ENCODE peak calls at places on chromosomes 4 and X, in nine cellular contexts. B is psoas muscle; O is ovary; S is RWPE2; U is cardiac muscle cell; F is neuronal stem cell; V is CD8-positive, alpha-beta memory T cell; L is mesenchymal stem cell; T is naive thymus-derived CD4-positive, alpha-beta T cell. E is an unnamed sample. For H3K4me1, the result is how much of the 10 kb centered on the place peaks cover.

GRCh38 chr4:142846729-142847606 is 867 bp upstream of the INPP4B start:
- DNase-seq in B (peak), O (peak), S (peak), U (peak), F (peak), V (peak), L (peak), T (peak), E (peak)

GRCh38 chr4:180335571-180335970 is 1907.6 kb upstream of the TENM3 start:
- DNase-seq in B (no peak), O (no peak), S (no peak), U (no peak), F (no peak), V (no peak), L (no peak), T (no peak), E (no peak)

GRCh38 chr4:98838977-98839618 is 89.8 kb downstream of the EIF4E start:
- DNase-seq in B (no peak), O (no peak), S (no peak), U (peak), F (no peak), V (no peak), L (peak), T (no peak), E (no peak)

GRCh38 chrX:38558681-38559080 is 2.7 kb upstream of the TSPAN7 start:
- DNase-seq in B (no peak), O (no peak), S (peak), U (peak), F (no peak), V (no peak), L (peak), T (no peak), E (no peak)

GRCh38 chr4:2794707-2795557 is 2.0 kb downstream of the SH3BP2 start:
- DNase-seq in B (peak), O (peak), S (peak), U (peak), F (no peak), V (no peak), L (peak), T (no peak), E (no peak)

GRCh38 chr4:136750898-136751297 is 781.4 kb downstream of the PCDH18 start:
- DNase-seq in B (no peak), O (no peak), S (no peak), U (no peak), F (no peak), V (no peak), L (no peak), T (no peak), E (no peak)

GRCh38 chrX:51955200-51955599 is 61.8 kb downstream of the MAGED1 start:
- DNase-seq in B (no peak), O (no peak), S (no peak), U (no peak), F (no peak), V (no peak), L (no peak), T (no peak), E (no peak)

GRCh38 chrX:16853537-16853936 is 16.6 kb downstream of the RBBP7 start:
- DNase-seq in B (no peak), O (no peak), S (no peak), U (no peak), F (no peak), V (no peak), L (no peak), T (no peak), E (no peak)

GRCh38 chr4:41160010-41160789 is 54.1 kb downstream of the APBB2 start:
- DNase-seq in B (no peak), O (no peak), S (peak), U (peak), F (no peak), V (no peak), L (peak), T (no peak), E (peak)

GRCh38 chr4:38902695-38903094 is 35.1 kb downstream of the FAM114A1 start:
- DNase-seq in B (no peak), O (no peak), S (no peak), U (peak), F (peak), V (no peak), L (no peak), T (peak), E (no peak)

GRCh38 chrX:37802028-37802427 is 22.2 kb downstream of the CYBB start:
- DNase-seq in B (no peak), O (no peak), S (no peak), U (peak), F (no peak), V (no peak), L (no peak), T (no peak), E (no peak)

GRCh38 chr4:23153076-23153475 is 460.3 kb downstream of the GBA3 start:
- DNase-seq in B (no peak), O (no peak), S (no peak), U (peak), F (no peak), V (no peak), L (no peak), T (no peak), E (no peak)

GRCh38 chrX:17377047-17377692 is 2.2 kb downstream of the NHS start:
- DNase-seq in B (peak), O (peak), S (peak), U (peak), F (peak), V (no peak), L (no peak), T (no peak), E (peak)

GRCh38 chr4:73505567-73505966 is 24.0 kb downstream of the AFM start:
- DNase-seq in B (no peak), O (no peak), S (no peak), U (no peak), F (no peak), V (no peak), L (no peak), T (no peak), E (no peak)

GRCh38 chr4:165928601-165929000 is 55.6 kb downstream of the TLL1 start:
- DNase-seq in B (no peak), O (no peak), S (no peak), U (no peak), F (no peak), V (no peak), L (no peak), T (no peak), E (no peak)

GRCh38 chrX:134548257-134548732 is 88.3 kb downstream of the HPRT1 start:
- DNase-seq in B (no peak), O (no peak), S (no peak), U (peak), F (no peak), V (no peak), L (peak), T (peak), E (peak)

GRCh38 chrX:103215037-103215767 is at the start of gene BEX4:
- DNase-seq in B (peak), O (peak), S (peak), U (peak), F (peak), V (peak), L (peak), T (peak), E (no peak)

GRCh38 chrX:56765816-56766553 is 36.9 kb downstream of the NBDY start:
- DNase-seq in B (no peak), O (no peak), S (no peak), U (peak), F (no peak), V (no peak), L (peak), T (no peak), E (no peak)

GRCh38 chr4:184450045-184450444 is 24.3 kb downstream of the IRF2 start:
- DNase-seq in B (no peak), O (no peak), S (no peak), U (peak), F (no peak), V (no peak), L (peak), T (no peak), E (no peak)

GRCh38 chrX:77014655-77015377 is 432.4 kb upstream of the FGF16 start:
- DNase-seq in B (no peak), O (no peak), S (no peak), U (no peak), F (peak), V (no peak), L (no peak), T (no peak), E (no peak)

GRCh38 chr4:42420120-42420519 is 22.8 kb downstream of the SHISA3 start:
- DNase-seq in B (no peak), O (no peak), S (no peak), U (peak), F (no peak), V (no peak), L (peak), T (no peak), E (no peak)

GRCh38 chrX:19670854-19671620 is 155.7 kb upstream of the MAP3K15 start:
- DNase-seq in B (no peak), O (no peak), S (peak), U (peak), F (peak), V (no peak), L (peak), T (no peak), E (peak)

GRCh38 chr4:93809773-93810172 is 18.8 kb upstream of the ATOH1 start:
- DNase-seq in B (no peak), O (peak), S (no peak), U (no peak), F (no peak), V (no peak), L (no peak), T (no peak), E (no peak)

GRCh38 chrX:46209768-46210167 is 335.5 kb downstream of the ZNF674 start:
- DNase-seq in B (no peak), O (no peak), S (no peak), U (no peak), F (no peak), V (no peak), L (no peak), T (no peak), E (peak)

GRCh38 chr4:112532267-112532666 is 16.3 kb upstream of the NEUROG2 start:
- DNase-seq in B (no peak), O (no peak), S (no peak), U (peak), F (no peak), V (no peak), L (no peak), T (no peak), E (no peak)

GRCh38 chr4:159101983-159102622 is 776 bp upstream of the RAPGEF2 start:
- DNase-seq in B (no peak), O (no peak), S (no peak), U (peak), F (no peak), V (no peak), L (peak), T (peak), E (no peak)

GRCh38 chr4:43776371-43776770 is 672.2 kb downstream of the KCTD8 start:
- DNase-seq in B (no peak), O (no peak), S (no peak), U (no peak), F (no peak), V (no peak), L (peak), T (no peak), E (no peak)

GRCh38 chr4:112284662-112285411 is 867 bp downstream of the TIFA start:
- DNase-seq in B (no peak), O (no peak), S (no peak), U (peak), F (no peak), V (no peak), L (peak), T (no peak), E (peak)

GRCh38 chr4:97507587-97508245 is 635.6 kb downstream of the STPG2 start:
- DNase-seq in B (no peak), O (no peak), S (no peak), U (peak), F (no peak), V (no peak), L (no peak), T (no peak), E (no peak)

GRCh38 chrX:19183777-19184485 is 61.7 kb upstream of the ADGRG2 start:
- DNase-seq in B (no peak), O (peak), S (no peak), U (no peak), F (no peak), V (no peak), L (no peak), T (no peak), E (no peak)

GRCh38 chrX:29090811-29091210 is 503.6 kb downstream of the IL1RAPL1 start:
- DNase-seq in B (no peak), O (no peak), S (no peak), U (peak), F (no peak), V (no peak), L (peak), T (no peak), E (no peak)

GRCh38 chr4:151882072-151882803 is 121.4 kb upstream of the GATB start:
- DNase-seq in B (no peak), O (no peak), S (no peak), U (no peak), F (no peak), V (no peak), L (no peak), T (no peak), E (no peak)

GRCh38 chr4:8316911-8317351 is 47.4 kb downstream of the HTRA3 start:
- DNase-seq in B (no peak), O (no peak), S (peak), U (no peak), F (no peak), V (no peak), L (no peak), T (no peak), E (no peak)

GRCh38 chr4:155582971-155583437 is 83.6 kb upstream of the GUCY1A1 start:
- DNase-seq in B (no peak), O (no peak), S (no peak), U (peak), F (no peak), V (no peak), L (peak), T (peak), E (no peak)

GRCh38 chr4:115986573-115986972 is 873.2 kb upstream of the NDST4 start:
- DNase-seq in B (no peak), O (no peak), S (no peak), U (no peak), F (no peak), V (no peak), L (no peak), T (no peak), E (no peak)

GRCh38 chr4:88318751-88319350 is 34.5 kb upstream of the PPM1K start:
- DNase-seq in B (no peak), O (no peak), S (no peak), U (no peak), F (no peak), V (no peak), L (no peak), T (no peak), E (peak)

GRCh38 chrX:145620666-145621065 is 197.0 kb upstream of the SLITRK2 start:
- DNase-seq in B (no peak), O (no peak), S (no peak), U (no peak), F (no peak), V (no peak), L (no peak), T (no peak), E (no peak)

GRCh38 chrX:10484683-10485247 is 135.6 kb downstream of the MID1 start:
- DNase-seq in B (no peak), O (no peak), S (no peak), U (no peak), F (no peak), V (no peak), L (no peak), T (no peak), E (no peak)
- H3K4me3 ChIP-seq in B (no peak), O (no peak), S (no peak), U (no peak), F (no peak), V (no peak), L (no peak), T (no peak), E (no peak)

GRCh38 chrX:5867778-5868177 is 360.9 kb downstream of the NLGN4X start:
- DNase-seq in B (no peak), O (no peak), S (no peak), U (no peak), F (no peak), V (no peak), L (no peak), T (no peak), E (no peak)
- H3K4me1 ChIP-seq in B (under half), O (under half), S (under half), U (under half), F (under half), V (under half), L (under half), T (under half), E (under half)

GRCh38 chr4:16051132-16051531 is 32.7 kb downstream of the PROM1 start:
- DNase-seq in B (no peak), O (no peak), S (no peak), U (no peak), F (no peak), V (no peak), L (no peak), T (no peak), E (no peak)

GRCh38 chr4:16055454-16055853 is 28.4 kb downstream of the PROM1 start:
- DNase-seq in B (no peak), O (no peak), S (no peak), U (no peak), F (no peak), V (no peak), L (no peak), T (no peak), E (no peak)

GRCh38 chr4:16055937-16056336 is 27.9 kb downstream of the PROM1 start:
- DNase-seq in B (no peak), O (no peak), S (no peak), U (no peak), F (no peak), V (no peak), L (no peak), T (no peak), E (no peak)

GRCh38 chr4:16052939-16053338 is 30.9 kb downstream of the PROM1 start:
- DNase-seq in B (no peak), O (no peak), S (no peak), U (no peak), F (no peak), V (no peak), L (no peak), T (no peak), E (no peak)

DNA sequence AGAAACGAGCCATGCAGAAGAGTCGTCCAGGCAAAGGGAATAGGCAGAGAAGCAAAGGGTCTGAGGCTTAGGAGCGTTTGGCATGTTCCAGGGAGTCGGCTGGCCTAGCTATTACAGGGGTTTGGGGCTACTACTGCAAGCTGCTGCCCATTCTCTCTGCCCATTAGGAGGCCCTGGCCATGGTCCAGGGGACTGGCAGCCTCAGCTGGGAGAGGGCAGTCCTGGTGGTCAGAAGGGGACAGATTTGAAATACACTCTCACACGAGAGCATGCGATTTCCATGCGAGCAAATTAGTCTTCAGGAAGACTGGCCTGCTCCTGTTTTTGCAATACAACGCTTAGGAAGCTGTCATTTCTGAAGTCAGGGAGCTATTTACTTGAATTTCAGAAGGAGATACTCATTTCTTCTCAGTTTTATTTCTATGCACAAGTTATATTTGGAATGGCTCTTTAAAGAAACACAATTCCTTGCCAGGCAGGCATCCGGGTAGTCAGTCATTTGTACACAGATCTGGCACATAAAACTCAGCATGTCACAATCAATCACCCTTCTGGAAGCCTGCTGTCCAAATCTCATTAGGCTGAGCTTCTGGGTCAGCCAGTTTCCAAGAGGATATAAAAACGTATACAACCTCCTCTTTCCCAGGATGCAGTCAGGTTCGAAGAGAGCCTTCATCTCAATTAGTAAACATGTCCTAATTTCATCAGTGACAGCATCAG is 27.0 kb downstream of the PROM1 start:
- DNase-seq in B (peak), O (no peak), S (no peak), U (no peak), F (no peak), V (no peak), L (peak), T (no peak), E (no peak)
- H3K27ac ChIP-seq in B (peak), O (no peak), S (no peak), U (no peak), F (no peak), V (no peak), L (no peak), T (no peak), E (no peak)

DNA sequence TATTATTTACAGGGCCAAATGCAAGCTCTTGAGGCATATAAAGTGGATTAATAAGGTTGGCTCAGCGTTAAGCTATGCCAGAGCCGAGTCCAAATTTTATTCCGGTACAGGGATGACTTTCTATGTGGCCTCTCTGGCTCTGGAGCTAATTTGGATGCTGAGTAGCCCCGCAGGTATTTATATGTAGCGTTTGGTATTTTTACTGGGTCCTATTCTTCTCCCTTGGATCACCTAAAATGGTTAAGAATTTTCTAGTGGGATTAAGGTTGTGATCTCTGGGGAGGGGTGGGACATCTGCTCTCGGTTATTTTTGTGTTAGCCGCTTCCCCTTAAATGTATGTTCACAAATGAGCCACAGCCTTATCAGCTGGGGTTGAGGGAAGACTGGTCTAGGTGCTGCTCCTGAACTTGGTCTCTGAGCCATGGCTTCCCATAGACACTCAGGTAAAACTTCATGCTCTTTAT is 49.4 kb downstream of the FHL1 start:
- DNase-seq in B (no peak), O (no peak), S (no peak), U (no peak), F (no peak), V (no peak), L (no peak), T (no peak), E (no peak)
- H3K4me3 ChIP-seq in B (peak), O (no peak), S (no peak), U (no peak), F (no peak), V (no peak), L (no peak), T (no peak), E (no peak)

GRCh38 chrX:119686087-119686639 is 6.8 kb downstream of the SEPTIN6 start:
- DNase-seq in B (no peak), O (no peak), S (no peak), U (peak), F (no peak), V (peak), L (peak), T (no peak), E (no peak)

GRCh38 chrX:119684916-119685224 is 8.1 kb downstream of the SEPTIN6 start:
- DNase-seq in B (no peak), O (no peak), S (no peak), U (no peak), F (no peak), V (no peak), L (no peak), T (no peak), E (no peak)

GRCh38 chrX:119688856-119689455 is 4.0 kb downstream of the SEPTIN6 start:
- DNase-seq in B (no peak), O (no peak), S (no peak), U (no peak), F (no peak), V (peak), L (no peak), T (no peak), E (no peak)

GRCh38 chrX:119685225-119686066 is 7.5 kb downstream of the SEPTIN6 start:
- DNase-seq in B (no peak), O (no peak), S (no peak), U (no peak), F (no peak), V (peak), L (peak), T (no peak), E (no peak)

GRCh38 chrX:119687661-119688413 is 5.1 kb downstream of the SEPTIN6 start:
- DNase-seq in B (no peak), O (no peak), S (no peak), U (no peak), F (no peak), V (peak), L (no peak), T (no peak), E (no peak)
- H3K4me1 ChIP-seq in B (under half), O (under half), S (under half), U (under half), F (under half), V (half or more), L (under half), T (under half), E (under half)

DNA sequence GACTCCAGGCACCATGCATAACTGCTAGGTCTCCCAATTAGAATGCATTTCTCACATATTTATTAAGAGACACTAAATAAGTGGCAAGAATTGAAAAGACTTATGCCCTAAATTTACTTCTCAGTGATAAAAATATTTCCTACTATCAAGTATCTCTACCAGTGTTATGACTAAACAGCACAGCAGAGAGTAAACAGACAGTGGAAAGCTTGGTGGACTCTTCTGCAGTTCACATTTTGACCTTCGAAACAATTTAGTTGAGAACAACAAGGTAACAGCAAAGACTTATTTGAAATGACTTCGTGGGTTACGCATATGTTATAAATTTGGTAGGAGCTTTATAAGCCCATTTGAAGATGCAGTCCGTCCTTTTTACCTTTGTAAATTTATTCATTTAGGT is 16.3 kb upstream of the MAML3 start:
- DNase-seq in B (no peak), O (no peak), S (no peak), U (no peak), F (no peak), V (no peak), L (no peak), T (no peak), E (no peak)
- H3K27ac ChIP-seq in B (no peak), O (no peak), S (no peak), U (no peak), F (no peak), V (no peak), L (no peak), T (no peak), E (no peak)

E was measured in PC-9.